ENCODE peak calls at places on chromosome 9, in five cellular contexts. N is substantia nigra; D is stimulated activated CD4-positive, alpha-beta T cell treated with anti-CD3 and anti-CD28 coated beads, Interleukin-4, amount 100 ng/mL, for 24 hours; U is stimulated activated CD8-positive, alpha-beta memory T cell treated with anti-CD3 and anti-CD28 coated beads, Interleukin-4, amount 100 ng/mL, for 4 hours; J is anterior cingulate cortex. X is an unnamed sample.

GRCh38 chr9:91515074-91515687 is 91.5 kb upstream of the NFIL3 start:
- DNase-seq in J (no peak), U (no peak), D (peak), N (no peak), X (no peak)

GRCh38 chr9:129185991-129186390 is 7.9 kb upstream of the IER5L start:
- DNase-seq in D (peak), N (no peak), U (no peak), J (no peak), X (no peak)

GRCh38 chr9:4490705-4491620 is 695 bp downstream of the SLC1A1 start:
- DNase-seq in N (no peak), D (no peak), U (no peak), J (no peak), X (no peak)

GRCh38 chr9:91500509-91501011 is 76.9 kb upstream of the NFIL3 start:
- DNase-seq in N (no peak), J (no peak), D (no peak), U (no peak), X (no peak)

GRCh38 chr9:91924090-91924489 is 25.9 kb downstream of the ROR2 start:
- DNase-seq in D (no peak), J (no peak), U (no peak), N (no peak), X (no peak)

GRCh38 chr9:14525840-14526239 is 167.4 kb downstream of the ZDHHC21 start:
- DNase-seq in N (no peak), U (no peak), D (no peak), J (no peak), X (no peak)

GRCh38 chr9:38022203-38022602 is 46.8 kb downstream of the SHB start:
- DNase-seq in D (no peak), U (no peak), J (no peak), N (no peak), X (no peak)

GRCh38 chr9:107489687-107490605 is at the start of gene KLF4:
- DNase-seq in J (peak), N (peak), U (peak), D (peak), X (peak)

X was measured in activated CD8-positive, alpha-beta T cell treated with anti-CD3 and anti-CD28 coated beads, Interleukin-2, amount 10 ng/mL, durations not matched to agents 7 days and 5 days.